ENCODE peak calls at places on chromosomes 2 and 18, in six cellular contexts. One of them, this sample, is unnamed.

GRCh38 chr2:165876712-165877111 is 76.9 kb downstream of the TTC21B start:
- DNase-seq in H1: no peak
- DNase-seq in neuronal stem cell: no peak
- DNase-seq in mesendoderm: peak
- DNase-seq in mesenchymal stem cell: peak
- DNase-seq in H9: no peak
- DNase-seq in this sample: no peak

GRCh38 chr2:230408244-230408842 is 7.7 kb upstream of the SP100 start:
- DNase-seq in H9: no peak
- DNase-seq in H1: no peak
- DNase-seq in mesendoderm: no peak
- DNase-seq in mesenchymal stem cell: peak
- DNase-seq in neuronal stem cell: no peak
- DNase-seq in this sample: peak

GRCh38 chr2:44964704-44965343 is 23.3 kb downstream of the SIX3 start:
- DNase-seq in H1: no peak
- DNase-seq in neuronal stem cell: no peak
- DNase-seq in H9: peak
- DNase-seq in mesenchymal stem cell: no peak
- DNase-seq in mesendoderm: peak
- DNase-seq in this sample: no peak

GRCh38 chr2:100105678-100106054 is 36.7 kb downstream of the AFF3 start:
- DNase-seq in mesenchymal stem cell: peak
- DNase-seq in H9: peak
- DNase-seq in H1: no peak
- DNase-seq in mesendoderm: peak
- DNase-seq in neuronal stem cell: no peak
- DNase-seq in this sample: peak

GRCh38 chr18:3983351-3983969 is 471.6 kb downstream of the DLGAP1 start:
- DNase-seq in mesendoderm: no peak
- DNase-seq in neuronal stem cell: no peak
- DNase-seq in mesenchymal stem cell: peak
- DNase-seq in H1: no peak
- DNase-seq in H9: no peak
- DNase-seq in this sample: peak

GRCh38 chr2:26623541-26624497 is 17.3 kb downstream of the CIB4 start:
- DNase-seq in mesenchymal stem cell: peak
- DNase-seq in H1: no peak
- DNase-seq in H9: peak
- DNase-seq in mesendoderm: no peak
- DNase-seq in neuronal stem cell: no peak
- DNase-seq in this sample: peak

GRCh38 chr2:108182489-108182888 is 57.3 kb upstream of the SULT1C3 start:
- DNase-seq in H9: peak
- DNase-seq in mesenchymal stem cell: peak
- DNase-seq in neuronal stem cell: no peak
- DNase-seq in H1: peak
- DNase-seq in mesendoderm: peak
- DNase-seq in this sample: no peak

GRCh38 chr18:59769105-59769865 is 72.1 kb upstream of the CCBE1 start:
- DNase-seq in neuronal stem cell: no peak
- DNase-seq in mesenchymal stem cell: no peak
- DNase-seq in H1: no peak
- DNase-seq in H9: no peak
- DNase-seq in mesendoderm: no peak
- DNase-seq in this sample: peak

GRCh38 chr2:217054791-217055190 is 194.9 kb upstream of the TNP1 start:
- DNase-seq in neuronal stem cell: no peak
- DNase-seq in H1: no peak
- DNase-seq in mesenchymal stem cell: no peak
- DNase-seq in H9: no peak
- DNase-seq in mesendoderm: no peak
- DNase-seq in this sample: no peak

GRCh38 chr2:30798536-30798991 is 8.7 kb downstream of the CAPN13 start:
- DNase-seq in neuronal stem cell: no peak
- DNase-seq in mesendoderm: peak
- DNase-seq in H1: peak
- DNase-seq in H9: no peak
- DNase-seq in mesenchymal stem cell: no peak
- DNase-seq in this sample: no peak

GRCh38 chr2:174972924-174973323 is 32.3 kb downstream of the CHN1 start:
- DNase-seq in mesenchymal stem cell: peak
- DNase-seq in mesendoderm: no peak
- DNase-seq in H1: no peak
- DNase-seq in H9: no peak
- DNase-seq in neuronal stem cell: no peak
- DNase-seq in this sample: peak

GRCh38 chr2:174969091-174969734 is 36.0 kb downstream of the CHN1 start:
- DNase-seq in H9: no peak
- DNase-seq in mesenchymal stem cell: no peak
- DNase-seq in H1: no peak
- DNase-seq in neuronal stem cell: no peak
- DNase-seq in mesendoderm: no peak
- DNase-seq in this sample: no peak

GRCh38 chr2:174974131-174974530 is 31.1 kb downstream of the CHN1 start:
- DNase-seq in mesendoderm: no peak
- DNase-seq in H1: no peak
- DNase-seq in neuronal stem cell: no peak
- DNase-seq in H9: no peak
- DNase-seq in mesenchymal stem cell: no peak
- DNase-seq in this sample: no peak

GRCh38 chr2:174970092-174970491 is 35.1 kb downstream of the CHN1 start:
- DNase-seq in mesenchymal stem cell: peak
- DNase-seq in mesendoderm: no peak
- DNase-seq in H9: no peak
- DNase-seq in H1: no peak
- DNase-seq in neuronal stem cell: no peak
- DNase-seq in this sample: peak

DNA sequence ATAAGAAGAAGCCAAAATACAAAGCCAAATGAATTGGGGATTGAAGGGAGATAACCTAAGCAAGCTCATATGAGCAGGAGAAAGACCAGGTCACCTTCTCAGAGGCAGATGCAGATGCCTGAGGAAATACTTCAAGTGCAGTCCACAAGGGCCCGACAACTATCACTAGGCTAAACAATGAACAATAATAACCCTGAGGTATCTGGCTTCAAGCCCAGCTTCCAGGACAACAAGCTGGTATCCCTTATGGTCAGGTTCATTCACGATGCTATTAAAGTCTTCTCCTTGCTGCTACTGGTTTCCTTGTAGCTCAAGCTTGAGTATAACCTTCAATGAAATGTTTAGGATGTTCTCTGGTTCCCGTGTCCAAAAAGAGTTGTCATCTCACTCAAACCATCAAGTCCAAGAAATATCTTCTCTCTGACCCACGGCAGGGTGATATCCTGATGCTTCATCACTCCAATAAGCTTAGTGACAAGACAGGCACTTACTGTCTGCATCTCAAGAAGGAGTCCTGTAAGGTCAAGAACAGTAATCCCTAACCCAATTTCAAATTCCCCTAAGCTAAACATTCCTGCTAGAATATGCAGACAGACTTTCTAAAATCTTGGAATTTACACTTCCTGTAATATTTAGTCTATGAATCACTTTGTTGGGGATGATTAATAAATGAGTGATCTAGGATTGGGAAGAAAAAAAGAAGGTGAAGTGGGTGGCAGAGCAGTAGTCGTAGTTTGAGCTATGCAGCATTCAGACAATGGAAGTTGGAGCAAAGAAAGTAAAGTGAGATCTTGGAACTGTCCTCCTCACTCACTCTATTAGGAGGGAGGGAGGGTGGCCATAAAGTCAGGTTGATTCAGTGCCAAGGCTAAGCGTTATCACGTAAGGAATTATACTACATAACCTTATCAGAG is 33.1 kb downstream of the CHN1 start:
- DNase-seq in H9: no peak
- DNase-seq in mesenchymal stem cell: peak
- DNase-seq in mesendoderm: peak
- DNase-seq in neuronal stem cell: no peak
- DNase-seq in H1: no peak
- DNase-seq in this sample: peak
- H3K23ac ChIP-seq in H9: no peak
- H3K23ac ChIP-seq in mesenchymal stem cell: no peak
- H3K23ac ChIP-seq in mesendoderm: no peak
- H3K23ac ChIP-seq in neuronal stem cell: no peak
- H3K23ac ChIP-seq in H1: no peak
- H3K23ac ChIP-seq in this sample: peak

GRCh38 chr2:174613545-174613944 is 15.9 kb upstream of the WIPF1 start:
- DNase-seq in mesendoderm: no peak
- DNase-seq in mesenchymal stem cell: no peak
- DNase-seq in H9: no peak
- DNase-seq in neuronal stem cell: no peak
- DNase-seq in H1: no peak
- DNase-seq in this sample: no peak
- H3K23ac ChIP-seq in mesendoderm: no peak
- H3K23ac ChIP-seq in mesenchymal stem cell: no peak
- H3K23ac ChIP-seq in H9: no peak
- H3K23ac ChIP-seq in neuronal stem cell: no peak
- H3K23ac ChIP-seq in H1: no peak
- H3K23ac ChIP-seq in this sample: no peak

DNA sequence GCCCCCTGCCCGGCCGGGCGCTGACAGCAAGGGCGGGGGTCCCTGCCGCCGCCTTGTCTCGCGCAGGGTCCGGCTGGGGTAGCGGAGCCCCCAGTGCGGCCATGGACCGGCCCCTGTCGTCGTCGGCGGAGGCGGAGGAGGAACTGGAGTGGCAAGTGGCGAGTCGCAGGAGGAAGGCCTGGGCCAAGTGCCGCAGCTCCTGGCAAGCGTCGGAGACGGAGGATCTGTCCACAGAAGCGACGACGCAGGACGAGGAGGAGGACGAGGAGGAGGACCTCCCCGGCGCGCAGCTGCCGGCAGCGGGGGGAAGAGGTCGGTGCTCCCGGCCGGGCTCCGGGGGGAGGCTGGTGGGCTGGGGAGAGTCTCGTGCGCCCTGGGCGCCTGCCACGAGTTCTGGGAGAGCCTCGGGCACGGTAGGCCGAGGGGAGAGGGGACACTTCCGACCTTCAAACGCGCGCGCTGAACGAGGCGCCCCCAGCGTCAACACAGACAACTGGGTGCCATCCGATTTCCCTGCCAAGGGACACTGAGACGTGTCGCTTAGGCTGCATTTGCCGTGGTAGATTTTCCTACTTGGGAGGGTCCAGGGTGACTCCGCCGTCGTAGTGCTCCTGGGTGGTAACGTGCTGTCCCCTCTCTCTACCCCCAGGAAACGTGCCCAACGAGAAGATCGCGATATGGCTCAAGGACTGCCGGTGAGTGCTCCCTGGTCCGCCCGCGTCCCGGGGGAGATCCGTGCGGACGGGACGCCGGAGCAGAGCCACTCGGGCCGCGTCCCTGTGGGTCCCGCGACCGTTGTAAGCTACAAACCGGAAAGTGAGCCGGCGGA is 650 bp downstream of the ITPRID2 start:
- DNase-seq in mesendoderm: peak
- DNase-seq in neuronal stem cell: peak
- DNase-seq in H1: peak
- DNase-seq in H9: peak
- DNase-seq in mesenchymal stem cell: peak
- DNase-seq in this sample: peak
- H3K23ac ChIP-seq in mesendoderm: no peak
- H3K23ac ChIP-seq in neuronal stem cell: peak
- H3K23ac ChIP-seq in H1: no peak
- H3K23ac ChIP-seq in H9: no peak
- H3K23ac ChIP-seq in mesenchymal stem cell: peak
- H3K23ac ChIP-seq in this sample: peak

DNA sequence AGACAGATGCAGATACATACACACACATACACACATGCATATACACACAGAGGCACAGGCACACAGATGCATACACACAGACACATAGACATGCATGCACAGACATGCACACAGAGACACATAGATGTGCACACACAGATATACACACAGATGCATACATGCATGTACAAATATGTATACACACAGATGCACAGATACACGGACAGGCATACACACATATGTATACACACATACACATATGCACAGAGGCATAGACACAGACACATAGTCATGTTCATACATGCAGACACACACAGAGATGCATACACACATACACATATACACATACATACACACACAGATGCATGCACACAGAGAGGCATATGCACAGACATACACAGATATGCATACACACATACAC is 437.3 kb upstream of the SMIM21 start:
- DNase-seq in H1: no peak
- DNase-seq in mesenchymal stem cell: no peak
- DNase-seq in H9: no peak
- DNase-seq in mesendoderm: no peak
- DNase-seq in neuronal stem cell: no peak
- DNase-seq in this sample: no peak
- H3K23ac ChIP-seq in H1: no peak
- H3K23ac ChIP-seq in mesenchymal stem cell: no peak
- H3K23ac ChIP-seq in H9: no peak
- H3K23ac ChIP-seq in mesendoderm: no peak
- H3K23ac ChIP-seq in neuronal stem cell: peak
- H3K23ac ChIP-seq in this sample: no peak

DNA sequence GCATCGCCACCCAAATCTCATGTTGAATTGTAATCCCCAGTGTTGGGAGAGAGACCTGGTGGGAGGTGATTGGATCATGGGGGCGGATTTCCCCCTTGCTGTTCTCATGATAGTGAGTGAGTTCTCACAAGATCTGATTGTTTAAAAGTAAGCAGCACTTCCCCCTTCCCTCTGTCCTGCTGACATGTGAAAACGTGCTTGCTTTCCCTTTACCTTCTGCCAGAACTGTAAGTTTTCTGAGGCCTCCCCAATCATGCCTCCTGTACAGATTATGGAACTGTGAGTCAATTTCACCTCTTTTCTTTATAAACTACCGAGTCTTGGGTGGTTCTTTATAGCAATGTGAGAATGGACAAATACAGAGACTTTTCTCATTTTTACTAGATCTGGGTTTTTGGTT is 161.4 kb upstream of the SP5 start:
- DNase-seq in neuronal stem cell: no peak
- DNase-seq in H1: no peak
- DNase-seq in mesendoderm: no peak
- DNase-seq in H9: no peak
- DNase-seq in mesenchymal stem cell: no peak
- DNase-seq in this sample: no peak
- H3K23ac ChIP-seq in neuronal stem cell: no peak
- H3K23ac ChIP-seq in H1: no peak
- H3K23ac ChIP-seq in mesendoderm: no peak
- H3K23ac ChIP-seq in H9: no peak
- H3K23ac ChIP-seq in mesenchymal stem cell: no peak
- H3K23ac ChIP-seq in this sample: no peak

This sample was measured in IMR-90.